ENCODE peak calls at places on chromosome 6, in eight cellular contexts. G is OCI-M1; J is psoas muscle; E is left lung; W is activated naive CD4-positive, alpha-beta T cell; A is coronary artery; I is fibroblast of pulmonary artery; P is A549. F is an unnamed sample.

GRCh38 chr6:130843575-130844320 is 16.5 kb downstream of the SMLR1 start:
- DNase-seq in G (peak; percentile 86), J (no peak), E (no peak), W (no peak), A (no peak), I (peak; percentile 56), P (peak; percentile 18), F (peak; percentile 2)

GRCh38 chr6:156662025-156662445 is 115.1 kb upstream of the ARID1B start:
- DNase-seq in G (peak; percentile 53), J (peak; percentile 21), E (no peak), W (no peak), A (no peak), I (no peak), P (peak; percentile 80), F (no peak)

GRCh38 chr6:82951389-82951788 is 114.3 kb downstream of the UBE3D start:
- DNase-seq in G (no peak), J (no peak), E (no peak), W (no peak), A (no peak), I (no peak), P (no peak), F (no peak)

GRCh38 chr6:24321538-24322162 is 36.2 kb downstream of the DCDC2 start:
- DNase-seq in G (no peak), J (no peak), E (no peak), W (no peak), A (no peak), I (peak; percentile 86), P (no peak), F (no peak)

GRCh38 chr6:166489301-166490155 is 97.0 kb downstream of the RAMACL start:
- DNase-seq in G (no peak), J (no peak), E (no peak), W (no peak), A (no peak), I (no peak), P (no peak), F (no peak)

GRCh38 chr6:148179786-148180185 is 162.9 kb upstream of the SASH1 start:
- DNase-seq in G (peak; percentile 43), J (no peak), E (no peak), W (no peak), A (no peak), I (peak; percentile 55), P (peak; percentile 44), F (no peak)

GRCh38 chr6:129980821-129981220 is 37.6 kb upstream of the L3MBTL3 start:
- DNase-seq in G (no peak), J (no peak), E (no peak), W (no peak), A (no peak), I (no peak), P (no peak), F (no peak)

GRCh38 chr6:92577077-92577719 is 842.2 kb downstream of the EPHA7 start:
- DNase-seq in G (peak; percentile 19), J (no peak), E (no peak), W (no peak), A (no peak), I (no peak), P (no peak), F (no peak)

GRCh38 chr6:78500299-78501089 is 366.9 kb upstream of the IRAK1BP1 start:
- DNase-seq in G (no peak), J (no peak), E (no peak), W (no peak), A (no peak), I (no peak), P (no peak), F (no peak)

GRCh38 chr6:51855310-51856082 is 231.9 kb downstream of the PKHD1 start:
- DNase-seq in G (peak; percentile 88), J (no peak), E (no peak), W (no peak), A (no peak), I (peak; percentile 62), P (peak; percentile 63), F (peak; percentile 18)